ENCODE peak calls at places on chromosomes 4 and X, in six cellular contexts. Y, S, O, P, A and X are unnamed samples.

GRCh38 chr4:106286611-106287010 is 29.4 kb downstream of the TBCK start:
- DNase-seq in Y (no peak), S (no peak), O (no peak), P (no peak), A (no peak), X (no peak)

GRCh38 chrX:134736351-134736750 is 78.1 kb upstream of the PLAC1 start:
- DNase-seq in Y (no peak), S (no peak), O (no peak), P (no peak), A (no peak), X (no peak)

GRCh38 chr4:148216866-148217814 is 225.1 kb downstream of the NR3C2 start:
- DNase-seq in Y (no peak), S (peak; percentile 33), O (no peak), P (peak; percentile 8), A (no peak), X (no peak)

GRCh38 chr4:146486565-146486964 is 35.2 kb downstream of the SLC10A7 start:
- DNase-seq in Y (peak; percentile 34), S (no peak), O (no peak), P (no peak), A (no peak), X (no peak)

GRCh38 chr4:156190606-156191005 is 236.9 kb upstream of the CTSO start:
- DNase-seq in Y (no peak), S (no peak), O (peak; percentile 48), P (peak; percentile 70), A (no peak), X (no peak)

GRCh38 chr4:128709268-128709667 is 100.2 kb upstream of the JADE1 start:
- DNase-seq in Y (no peak), S (no peak), O (no peak), P (no peak), A (no peak), X (no peak)

GRCh38 chr4:173909294-173909693 is 374.2 kb downstream of the FBXO8 start:
- DNase-seq in Y (no peak), S (no peak), O (no peak), P (no peak), A (no peak), X (no peak)

GRCh38 chrX:151801980-151802379 is 67.4 kb downstream of the CNGA2 start:
- DNase-seq in Y (no peak), S (no peak), O (no peak), P (no peak), A (no peak), X (no peak)

GRCh38 chr4:107449611-107450369 is 270.2 kb downstream of the PAPSS1 start:
- DNase-seq in Y (no peak), S (no peak), O (no peak), P (peak; percentile 9), A (no peak), X (no peak)

GRCh38 chr4:109559625-109559982 is 442 bp upstream of the MCUB start:
- DNase-seq in Y (no peak), S (no peak), O (peak; percentile 60), P (peak; percentile 43), A (no peak), X (no peak)

GRCh38 chr4:77433102-77433733 is 172.4 kb upstream of the CXCL13 start:
- DNase-seq in Y (peak; percentile 42), S (no peak), O (peak; percentile 68), P (peak; percentile 12), A (peak; percentile 13), X (no peak)

GRCh38 chr4:183860726-183861125 is 44.4 kb upstream of the STOX2 start:
- DNase-seq in Y (no peak), S (no peak), O (no peak), P (no peak), A (no peak), X (no peak)

GRCh38 chr4:184100297-184100885 is 117.3 kb downstream of the ENPP6 start:
- DNase-seq in Y (peak; percentile 65), S (peak; percentile 49), O (peak; percentile 38), P (no peak), A (peak; percentile 69), X (no peak)

GRCh38 chr4:11130195-11130975 is 298.3 kb downstream of the HS3ST1 start:
- DNase-seq in Y (no peak), S (no peak), O (peak; percentile 91), P (no peak), A (no peak), X (no peak)

GRCh38 chr4:139142980-139143379 is 34.0 kb downstream of the ELF2 start:
- DNase-seq in Y (no peak), S (no peak), O (no peak), P (no peak), A (no peak), X (no peak)

GRCh38 chrX:1111543-1112300 is 100.7 kb downstream of the CRLF2 start:
- DNase-seq in Y (no peak), S (no peak), O (no peak), P (no peak), A (no peak), X (peak; percentile 33)

GRCh38 chrX:133958997-133959688 is 26.3 kb downstream of the GPC3 start:
- DNase-seq in Y (no peak), S (no peak), O (peak; percentile 34), P (no peak), A (no peak), X (no peak)

GRCh38 chrX:16665089-16665488 is 15.1 kb downstream of the S100G start:
- DNase-seq in Y (no peak), S (no peak), O (peak; percentile 53), P (peak; percentile 69), A (no peak), X (no peak)

GRCh38 chrX:100643943-100644587 is at the start of gene SRPX2:
- DNase-seq in Y (no peak), S (no peak), O (peak; percentile 89), P (peak; percentile 87), A (no peak), X (no peak)

GRCh38 chr4:81919238-81919637 is 447.5 kb upstream of the RASGEF1B start:
- DNase-seq in Y (peak; percentile 21), S (no peak), O (peak; percentile 51), P (no peak), A (no peak), X (no peak)
- TF ChIP-seq CTCF in Y (peak; percentile 28), S (no peak), O (peak; percentile 58), P (peak; percentile 21), A (peak; percentile 42), X (peak; percentile 41)

GRCh38 chr4:38169524-38169923 is 209.3 kb downstream of the PTTG2 start:
- DNase-seq in Y (no peak), S (no peak), O (no peak), P (no peak), A (no peak), X (no peak)
- TF ChIP-seq CTCF in Y (no peak), S (no peak), O (no peak), P (no peak), A (no peak), X (peak; percentile 18)

GRCh38 chrX:129077384-129077783 is 445.9 kb downstream of the SMARCA1 start:
- DNase-seq in Y (no peak), S (no peak), O (no peak), P (no peak), A (no peak), X (no peak)
- TF ChIP-seq CTCF in Y (no peak), S (no peak), O (no peak), P (no peak), A (no peak), X (no peak)

DNA sequence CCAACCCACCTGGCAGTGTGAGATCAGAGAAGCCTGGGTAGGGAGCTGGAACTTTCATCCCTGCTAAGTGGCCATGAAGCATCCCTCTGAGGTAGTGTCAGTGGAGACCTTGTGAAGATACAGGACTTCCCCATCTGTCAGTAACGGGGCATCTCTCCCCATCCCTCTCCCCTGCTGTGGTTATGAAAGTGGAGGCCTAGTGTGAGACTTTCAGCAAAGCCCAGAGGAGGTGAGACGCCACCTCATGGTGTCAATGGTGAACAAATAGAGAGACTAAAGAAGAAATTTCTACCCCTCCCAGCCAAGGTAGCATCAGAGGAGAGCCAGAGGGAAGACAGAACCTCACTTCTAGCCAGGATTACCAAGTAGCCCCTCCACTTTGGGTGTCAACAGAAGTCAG is 150.2 kb downstream of the VEGFC start:
- DNase-seq in Y (peak; percentile 10), S (no peak), O (no peak), P (no peak), A (no peak), X (no peak)
- TF ChIP-seq CTCF in Y (no peak), S (no peak), O (no peak), P (no peak), A (no peak), X (no peak)

DNA sequence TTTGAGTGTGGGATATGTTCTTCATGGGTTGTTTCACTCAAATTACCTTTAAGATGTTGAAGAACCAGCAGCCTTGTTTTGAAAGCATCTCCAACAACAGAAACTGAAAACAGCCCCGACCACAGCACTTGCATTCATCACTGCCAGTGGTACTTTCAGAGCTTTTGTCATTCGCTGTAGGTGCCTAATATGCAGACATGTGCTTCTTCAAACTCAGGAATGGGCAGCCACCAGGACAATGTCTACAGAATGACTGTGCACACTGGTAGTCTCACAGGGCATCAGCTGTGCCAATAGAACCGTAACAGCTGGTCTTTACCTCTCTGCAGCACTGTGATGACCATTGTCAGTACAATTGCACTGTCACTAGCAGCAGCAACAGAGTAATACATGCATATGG is 1149.7 kb downstream of the STPG2 start:
- DNase-seq in Y (no peak), S (no peak), O (no peak), P (no peak), A (no peak), X (no peak)
- TF ChIP-seq CTCF in Y (no peak), S (no peak), O (no peak), P (no peak), A (no peak), X (no peak)

GRCh38 chr4:123398803-123399637 is 2.4 kb downstream of the SPRY1 start:
- DNase-seq in Y (peak; percentile 50), S (peak; percentile 65), O (peak; percentile 79), P (peak; percentile 63), A (no peak), X (no peak)
- TF ChIP-seq CTCF in Y (peak; percentile 37), S (peak; percentile 19), O (no peak), P (peak; percentile 46), A (no peak), X (peak; percentile 74)

DNA sequence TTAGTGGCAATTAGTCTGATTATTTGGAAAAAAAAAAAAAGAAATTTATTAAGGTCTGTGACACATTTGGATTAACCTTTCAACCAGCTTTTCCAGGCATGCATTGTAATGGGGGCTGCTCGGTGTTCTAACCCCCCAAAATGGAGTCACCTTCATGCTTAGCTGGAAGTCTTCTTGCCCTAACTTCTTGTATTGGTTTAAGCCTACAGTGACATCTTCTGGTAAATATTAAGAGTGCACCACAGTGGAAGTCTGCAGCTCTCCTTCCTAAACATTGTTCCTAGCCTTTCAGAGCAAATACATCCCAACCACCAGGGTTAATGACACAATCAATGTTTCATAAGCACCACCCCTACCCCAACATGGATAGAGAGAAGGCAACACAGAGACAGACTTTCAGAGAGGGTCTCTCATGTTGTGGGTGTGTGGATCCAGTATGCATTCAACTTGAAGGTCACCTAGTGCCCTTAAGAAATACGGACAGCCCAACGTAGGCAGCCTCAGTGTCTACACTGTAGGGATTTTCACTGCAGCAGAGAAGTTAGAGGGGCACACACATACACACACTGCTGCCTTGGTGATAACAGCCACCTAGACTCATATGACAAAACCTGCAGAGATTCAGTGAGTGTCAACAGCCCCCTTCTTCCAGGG is 142.9 kb upstream of the MBNL3 start:
- DNase-seq in Y (peak; percentile 15), S (no peak), O (peak; percentile 53), P (peak; percentile 40), A (no peak), X (no peak)
- TF ChIP-seq CTCF in Y (peak; percentile 38), S (peak; percentile 52), O (peak; percentile 50), P (peak; percentile 61), A (peak; percentile 36), X (peak; percentile 86)

GRCh38 chr4:43776371-43776770 is 672.2 kb downstream of the KCTD8 start:
- DNase-seq in Y (peak; percentile 4), S (no peak), O (no peak), P (no peak), A (no peak), X (no peak)
- TF ChIP-seq CTCF in Y (peak; percentile 5), S (peak; percentile 20), O (peak; percentile 22), P (no peak), A (no peak), X (peak; percentile 80)

GRCh38 chr4:70183168-70183939 is 12.2 kb upstream of the ODAM start:
- DNase-seq in Y (peak; percentile 14), S (peak; percentile 20), O (peak; percentile 84), P (peak; percentile 31), A (peak; percentile 54), X (no peak)
- TF ChIP-seq CTCF in Y (peak; percentile 74), S (peak; percentile 52), O (peak; percentile 81), P (peak; percentile 60), A (peak; percentile 76), X (peak; percentile 83)